ENCODE peak calls at places on chromosomes 7 and 10, in four cellular contexts. B, S, F and G are unnamed samples.

GRCh38 chr7:29588900-29589696 is 25.5 kb downstream of the PRR15 start:
- DNase-seq in S (peak; percentile 43), B (peak; percentile 4), F (no peak), G (peak; percentile 71)

GRCh38 chr10:104427983-104428382 is 74.3 kb downstream of the CFAP58 start:
- DNase-seq in B (no peak), F (no peak), S (no peak), G (no peak)

GRCh38 chr10:119231654-119232053 is 24.3 kb downstream of the GRK5 start:
- DNase-seq in S (no peak), B (no peak), F (no peak), G (no peak)

GRCh38 chr7:91351374-91351773 is 87.1 kb downstream of the FZD1 start:
- DNase-seq in F (no peak), B (no peak), S (peak; percentile 3), G (no peak)

GRCh38 chr10:62047960-62048383 is 146.5 kb downstream of the ARID5B start:
- DNase-seq in S (peak; percentile 25), B (no peak), F (no peak), G (no peak)

GRCh38 chr10:100728928-100729876 is 16.2 kb upstream of the PAX2 start:
- DNase-seq in F (no peak), B (no peak), S (peak; percentile 50), G (no peak)

GRCh38 chr7:79933144-79933543 is 201.5 kb upstream of the GNAI1 start:
- DNase-seq in S (no peak), F (no peak), B (no peak), G (no peak)

GRCh38 chr10:21047096-21047495 is 150.0 kb upstream of the NEBL start:
- DNase-seq in F (no peak), S (no peak), B (no peak), G (no peak)

GRCh38 chr7:7517661-7518236 is 17.9 kb downstream of the COL28A1 start:
- DNase-seq in F (no peak), B (no peak), S (peak; percentile 62), G (no peak)

GRCh38 chr7:101950450-101951119 is 133.2 kb downstream of the CUX1 start:
- DNase-seq in F (no peak), S (no peak), B (no peak), G (no peak)

GRCh38 chr7:55526770-55527169 is 45.5 kb downstream of the VOPP1 start:
- DNase-seq in F (no peak), B (no peak), S (no peak), G (peak; percentile 78)

GRCh38 chr10:17586741-17587720 is 30.1 kb downstream of the HACD1 start:
- DNase-seq in S (no peak), B (no peak), F (no peak), G (no peak)

GRCh38 chr7:129989466-129989865 is 36.7 kb upstream of the UBE2H start:
- DNase-seq in S (no peak), F (no peak), B (peak; percentile 53), G (no peak)

GRCh38 chr10:27783660-27784059 is 38.0 kb upstream of the MKX start:
- DNase-seq in B (no peak), S (peak; percentile 23), F (peak; percentile 19), G (peak; percentile 58)

GRCh38 chr10:11913184-11913641 is 90.1 kb downstream of the PROSER2 start:
- DNase-seq in S (no peak), B (no peak), F (no peak), G (no peak)

GRCh38 chr7:5139998-5140397 is 50.0 kb upstream of the WIPI2 start:
- DNase-seq in F (no peak), B (peak; percentile 8), S (peak; percentile 32), G (peak; percentile 18)

GRCh38 chr7:130432886-130433285 is 7.9 kb downstream of the CEP41 start:
- DNase-seq in S (no peak), B (no peak), F (no peak), G (no peak)

GRCh38 chr7:85634951-85635350 is 448.1 kb upstream of the SEMA3D start:
- DNase-seq in F (no peak), S (no peak), B (no peak), G (no peak)

GRCh38 chr7:106793015-106793651 is 71.9 kb upstream of the PIK3CG start:
- DNase-seq in B (no peak), S (peak; percentile 7), F (no peak), G (peak; percentile 36)

GRCh38 chr7:103648135-103648534 is 202.1 kb upstream of the SLC26A5 start:
- DNase-seq in F (no peak), S (no peak), B (no peak), G (no peak)

GRCh38 chr7:141102436-141102835 is 28.6 kb downstream of the TMEM178B start:
- DNase-seq in S (no peak), B (no peak), F (no peak), G (no peak)

GRCh38 chr7:36277247-36277542 is 112.5 kb upstream of the ANLN start:
- DNase-seq in S (peak; percentile 36), F (no peak), B (no peak), G (no peak)

GRCh38 chr7:40058636-40059035 is 75.8 kb downstream of the MPLKIP start:
- DNase-seq in B (no peak), F (no peak), S (no peak), G (no peak)

GRCh38 chr10:105769248-105770184 is 1128.4 kb downstream of the SORCS3 start:
- DNase-seq in S (no peak), B (no peak), F (no peak), G (no peak)

GRCh38 chr7:42493436-42494198 is 256.6 kb upstream of the GLI3 start:
- DNase-seq in S (no peak), F (peak; percentile 19), B (no peak), G (peak; percentile 58)

GRCh38 chr7:15801565-15801964 is 115.1 kb upstream of the MEOX2 start:
- DNase-seq in B (no peak), F (no peak), S (no peak), G (no peak)

GRCh38 chr10:93806882-93807281 is 49.1 kb downstream of the LGI1 start:
- DNase-seq in F (no peak), S (no peak), B (no peak), G (no peak)

GRCh38 chr10:19945275-19945674 is 129.0 kb downstream of the PLXDC2 start:
- DNase-seq in F (no peak), S (no peak), B (no peak), G (no peak)

GRCh38 chr10:15254808-15255655 is 86.5 kb upstream of the NMT2 start:
- DNase-seq in B (no peak), F (no peak), S (no peak), G (no peak)

GRCh38 chr7:70710011-70710480 is 421.9 kb upstream of the GALNT17 start:
- DNase-seq in B (peak; percentile 73), S (no peak), F (no peak), G (no peak)

GRCh38 chr7:108568801-108569380 is 615 bp downstream of the THAP5 start:
- DNase-seq in B (no peak), S (no peak), F (no peak), G (no peak)

GRCh38 chr7:157228864-157229422 is 90.2 kb downstream of the UBE3C start:
- DNase-seq in F (no peak), S (peak; percentile 27), B (no peak), G (peak; percentile 16)

GRCh38 chr10:36057180-36057579 is 415.1 kb upstream of the FZD8 start:
- DNase-seq in S (no peak), F (no peak), B (no peak), G (no peak)

GRCh38 chr7:79298145-79298760 is 155.2 kb downstream of the MAGI2 start:
- DNase-seq in B (no peak), F (no peak), S (peak; percentile 25), G (peak; percentile 30)

GRCh38 chr10:113922787-113923570 is 68.5 kb downstream of the NHLRC2 start:
- DNase-seq in F (peak; percentile 17), S (no peak), B (no peak), G (no peak)

GRCh38 chr7:16071246-16071857 is 350.0 kb downstream of the CRPPA start:
- DNase-seq in F (no peak), S (peak; percentile 50), B (no peak), G (peak; percentile 46)

GRCh38 chr7:136911362-136911761 is 42.9 kb downstream of the CHRM2 start:
- DNase-seq in S (no peak), F (no peak), B (no peak), G (no peak)

GRCh38 chr10:23448802-23449570 is 10.1 kb downstream of the OTUD1 start:
- DNase-seq in S (no peak), F (no peak), B (peak; percentile 39), G (no peak)

DNA sequence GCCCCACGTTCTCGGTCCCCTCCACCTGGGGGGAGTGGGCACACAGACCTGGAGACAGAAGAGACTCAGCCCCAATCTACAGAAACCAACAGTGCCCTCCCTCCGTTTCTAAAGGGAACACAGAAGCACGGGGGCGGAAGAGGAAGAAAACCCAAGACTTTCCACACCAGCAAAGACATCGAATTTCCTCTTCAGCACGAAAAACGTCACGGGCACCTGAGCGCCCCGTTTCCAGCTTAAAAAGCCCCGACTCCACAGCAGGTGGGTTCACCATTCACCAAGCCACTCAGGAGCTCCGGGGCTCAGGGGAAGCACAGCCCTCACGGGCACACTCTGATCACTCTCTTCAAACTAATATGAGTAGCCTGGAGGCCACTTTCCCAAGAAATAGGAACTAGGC is 19.6 kb downstream of the NUDT1 start:
- DNase-seq in F (no peak), S (no peak), B (no peak), G (no peak)
- TF ChIP-seq SUZ12 in F (no peak), S (no peak), B (no peak), G (no peak)

GRCh38 chr7:81788241-81788640 is 18.4 kb upstream of the HGF start:
- DNase-seq in B (no peak), F (no peak), S (no peak), G (no peak)
- H3K4me1 ChIP-seq in B (no peaks in the 10 kb centered on the region), F (peaks cover 2% of the 10 kb centered on the region), S (no peaks in the 10 kb centered on the region), G (no peaks in the 10 kb centered on the region)

DNA sequence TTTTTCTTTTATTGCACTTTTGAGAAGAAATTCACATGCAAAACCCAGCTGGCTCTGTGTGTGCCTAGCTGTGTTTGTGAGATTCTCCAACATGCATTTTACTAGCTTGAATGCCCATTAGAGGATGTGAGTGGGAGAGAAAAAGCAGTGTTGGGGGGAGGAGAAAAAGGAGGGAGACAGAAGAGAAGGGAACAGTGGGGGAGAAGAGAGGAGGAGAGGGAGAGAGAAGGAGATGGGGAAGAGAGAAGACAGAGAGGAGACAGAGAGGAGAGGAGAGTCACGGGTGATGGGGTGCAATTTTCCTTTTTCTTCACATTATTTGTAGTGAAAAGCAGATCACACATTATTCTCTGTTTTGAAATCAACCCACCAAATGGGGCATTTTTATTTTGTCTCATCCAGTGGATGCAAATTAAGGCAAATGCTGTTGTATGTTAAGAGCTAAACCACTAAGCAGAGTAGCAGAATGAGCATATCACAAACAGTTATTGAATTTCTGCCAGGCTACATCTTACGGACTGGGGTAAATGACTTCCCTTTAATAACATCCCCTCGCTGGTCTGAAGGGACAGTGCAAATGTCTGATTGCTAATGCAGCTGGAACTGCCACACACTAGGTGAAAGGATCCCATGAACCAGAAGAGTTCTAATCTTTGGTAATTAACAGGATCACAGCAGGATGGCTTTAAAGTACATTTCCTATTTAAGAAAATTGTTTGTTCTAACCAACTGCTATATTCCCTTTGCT is 870 bp downstream of the LRRN3 start:
- DNase-seq in F (no peak), B (no peak), S (no peak), G (no peak)
- TF ChIP-seq SUZ12 in F (no peak), B (no peak), S (no peak), G (no peak)

GRCh38 chr10:126059101-126059826 is 162.9 kb downstream of the FANK1 start:
- DNase-seq in B (no peak), F (no peak), S (no peak), G (no peak)
- H3K4me1 ChIP-seq in B (no peaks in the 10 kb centered on the region), F (no peaks in the 10 kb centered on the region), S (no peaks in the 10 kb centered on the region), G (no peaks in the 10 kb centered on the region)

DNA sequence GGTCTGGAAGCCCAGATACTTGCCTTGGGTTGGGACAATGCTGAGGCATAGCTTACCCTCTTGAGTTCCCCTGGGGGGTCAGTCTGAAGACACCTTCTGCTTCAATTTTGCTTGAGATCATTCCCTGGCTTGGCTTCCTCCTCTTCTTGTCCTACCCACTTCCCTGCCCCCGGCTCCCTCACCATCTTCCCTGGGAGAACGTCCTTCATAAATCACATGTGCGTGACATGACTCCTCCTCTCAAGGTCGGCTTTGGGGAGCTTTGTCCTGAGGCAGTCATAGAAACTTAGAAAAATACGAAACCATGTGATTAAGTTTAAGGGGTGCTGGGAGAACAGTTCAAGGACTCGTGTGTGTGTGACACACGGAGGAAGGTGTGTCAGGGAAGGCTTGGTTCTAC is 122.6 kb downstream of the SH2D4B start:
- DNase-seq in F (no peak), S (no peak), B (no peak), G (no peak)
- TF ChIP-seq SUZ12 in F (no peak), S (no peak), B (no peak), G (no peak)